ENCODE peak calls at places on chromosomes 5 and 9, in four cellular contexts. K, V, P and R are unnamed samples.

GRCh38 chr9:87569008-87569908 is 71.6 kb downstream of the DAPK1 start:
- DNase-seq in K (no peak), V (no peak), P (no peak), R (no peak)

GRCh38 chr5:33776151-33776550 is 115.6 kb downstream of the ADAMTS12 start:
- DNase-seq in K (no peak), V (no peak), P (no peak), R (no peak)

GRCh38 chr9:108600896-108601295 is 254.9 kb downstream of the ACTL7B start:
- DNase-seq in K (no peak), V (no peak), P (no peak), R (no peak)

GRCh38 chr5:7897014-7897600 is 28.2 kb downstream of the MTRR start:
- DNase-seq in K (no peak), V (no peak), P (peak), R (no peak)

GRCh38 chr5:176803027-176803942 is 7.1 kb upstream of the UNC5A start:
- DNase-seq in K (no peak), V (no peak), P (no peak), R (no peak)

GRCh38 chr5:105868038-105868775 is 1802.5 kb downstream of the EFNA5 start:
- DNase-seq in K (no peak), V (no peak), P (no peak), R (no peak)

GRCh38 chr5:147578228-147579024 is 68.6 kb upstream of the DPYSL3 start:
- DNase-seq in K (no peak), V (no peak), P (peak), R (no peak)

GRCh38 chr5:10459080-10460055 is 17.7 kb downstream of the ROPN1L start:
- DNase-seq in K (no peak), V (no peak), P (no peak), R (no peak)

GRCh38 chr9:108270041-108270440 is 585.7 kb downstream of the ACTL7B start:
- DNase-seq in K (no peak), V (no peak), P (peak), R (no peak)

GRCh38 chr5:53219610-53220009 is 110.1 kb upstream of the MOCS2 start:
- DNase-seq in K (no peak), V (no peak), P (no peak), R (no peak)

GRCh38 chr5:37787742-37788141 is 52.1 kb downstream of the GDNF start:
- DNase-seq in K (no peak), V (no peak), P (no peak), R (no peak)

GRCh38 chr9:818958-819357 is 22.5 kb upstream of the DMRT1 start:
- DNase-seq in K (no peak), V (no peak), P (no peak), R (no peak)

GRCh38 chr9:78590068-78590467 is 293.1 kb downstream of the PSAT1 start:
- DNase-seq in K (no peak), V (no peak), P (no peak), R (no peak)

GRCh38 chr9:33130501-33130900 is 36.6 kb downstream of the B4GALT1 start:
- DNase-seq in K (no peak), V (peak), P (no peak), R (peak)

DNA sequence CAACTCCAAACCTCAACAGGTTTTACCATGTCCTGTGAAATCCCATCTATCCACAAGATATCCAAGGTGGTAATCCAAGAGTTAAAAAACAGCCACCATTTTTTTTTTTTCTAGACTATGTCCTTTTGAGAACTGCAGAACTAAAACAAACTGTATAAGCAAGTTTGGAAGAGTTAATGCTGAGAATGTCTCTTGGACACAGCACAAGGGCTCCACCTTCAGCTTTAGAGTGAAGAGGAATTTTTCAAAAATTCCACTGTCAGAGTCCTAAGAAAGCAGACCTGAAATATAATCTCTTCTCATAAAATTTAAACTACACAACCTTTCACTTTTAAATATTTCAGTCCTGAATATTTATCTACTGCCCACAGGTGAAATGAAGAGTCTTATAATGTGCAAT is 167.8 kb upstream of the CCNG1 start:
- DNase-seq in K (no peak), V (no peak), P (no peak), R (no peak)
- TF ChIP-seq CTCF in K (no peak), V (no peak), P (no peak), R (no peak)

DNA sequence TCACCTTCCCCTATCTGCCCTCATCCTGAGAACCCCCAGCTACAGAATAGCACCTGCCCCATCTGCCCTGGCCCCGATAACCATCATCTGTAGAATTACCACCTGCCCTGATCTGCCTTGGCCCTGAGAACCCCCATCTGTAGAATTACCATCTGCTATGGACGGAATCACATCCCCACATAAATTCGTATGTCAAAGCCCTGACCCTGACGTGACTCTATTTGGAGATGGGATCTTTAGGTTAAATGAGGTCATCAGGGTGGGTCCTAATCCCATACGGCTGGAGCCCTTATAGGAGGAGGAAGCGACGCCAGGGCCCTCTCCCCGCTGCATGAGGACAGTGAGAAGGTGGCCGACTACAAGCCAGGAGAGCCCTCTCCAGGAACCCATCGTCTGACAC is 32.6 kb downstream of the SARDH start:
- DNase-seq in K (no peak), V (no peak), P (no peak), R (no peak)
- TF ChIP-seq CTCF in K (no peak), V (no peak), P (no peak), R (no peak)

GRCh38 chr5:136802382-136802781 is 437.0 kb upstream of the TRPC7 start:
- DNase-seq in K (no peak), V (no peak), P (peak), R (no peak)
- TF ChIP-seq CTCF in K (no peak), V (no peak), P (peak), R (no peak)

DNA sequence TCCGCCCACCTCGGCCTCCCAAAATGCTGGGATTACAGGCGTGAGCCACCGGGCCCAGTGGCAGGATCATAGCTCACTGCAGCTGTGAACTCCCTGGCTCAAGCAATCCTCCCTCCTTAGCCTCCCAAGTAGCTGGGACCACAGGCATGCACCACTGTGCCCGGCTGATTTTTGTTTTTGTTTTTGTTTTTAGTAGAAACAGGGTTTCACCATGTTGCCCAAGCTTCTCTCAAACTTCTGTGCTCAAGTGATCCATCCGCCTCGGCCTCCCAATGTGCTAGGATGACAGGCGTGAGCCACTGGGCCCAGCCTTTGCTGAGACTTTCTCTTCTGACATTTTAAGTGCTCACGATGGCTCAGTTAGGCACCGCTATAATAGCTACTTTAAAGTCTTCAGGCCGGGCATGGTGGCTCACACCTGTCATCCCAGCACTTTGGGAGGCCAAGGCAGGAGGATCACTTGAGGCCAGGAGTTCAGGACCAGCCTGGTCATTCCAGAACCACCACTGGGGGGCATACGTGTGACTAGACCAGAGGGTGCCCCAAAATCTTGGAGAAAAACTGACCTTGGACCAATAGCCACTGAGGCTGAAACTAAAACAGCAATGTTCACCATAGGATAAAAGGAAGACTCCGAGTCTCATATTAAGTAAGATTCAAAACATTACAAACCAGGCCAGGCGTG is 3.1 kb upstream of the ENTPD8 start:
- DNase-seq in K (no peak), V (no peak), P (no peak), R (no peak)
- TF ChIP-seq CTCF in K (no peak), V (no peak), P (peak), R (no peak)

DNA sequence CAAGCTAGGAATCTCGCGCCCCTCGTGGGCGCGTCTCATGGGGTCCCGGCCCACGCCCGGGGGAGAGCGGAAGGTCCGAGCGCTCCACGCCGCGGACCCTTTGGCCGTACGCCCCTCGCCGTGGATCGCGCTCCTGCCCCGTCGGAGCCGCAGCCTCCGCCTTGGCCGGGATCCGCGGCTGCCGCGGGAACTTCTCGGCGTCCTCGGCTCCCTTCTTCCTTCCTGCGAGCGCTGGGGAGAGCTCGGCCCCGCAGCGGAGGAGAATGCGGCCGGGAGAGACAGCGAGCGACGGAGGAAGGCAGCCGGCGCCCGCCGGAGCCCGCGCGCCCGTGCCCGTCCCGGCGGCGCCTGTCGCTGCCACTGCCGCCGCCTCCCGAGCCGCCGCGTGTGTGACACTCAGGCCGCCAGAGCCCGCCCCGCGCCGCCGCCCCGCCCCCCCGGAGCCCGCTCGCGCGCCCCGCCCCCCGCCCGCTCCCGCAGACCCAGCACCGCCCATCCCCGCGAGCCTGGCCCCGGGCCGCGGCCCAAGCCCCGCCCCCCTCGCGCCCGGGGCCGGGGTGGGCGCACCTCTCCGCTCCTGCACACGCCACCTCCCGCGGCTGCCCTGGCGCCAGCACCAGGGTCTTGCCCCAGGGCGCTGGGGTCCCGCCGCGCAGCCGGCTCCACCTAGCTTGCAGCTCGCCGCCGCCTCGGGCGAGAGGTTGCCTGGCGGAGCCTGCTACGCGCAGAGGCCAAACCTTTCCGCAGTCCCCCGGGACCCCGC is at the start of gene SHB:
- DNase-seq in K (peak), V (peak), P (peak), R (peak)
- TF ChIP-seq CTCF in K (peak), V (no peak), P (peak), R (peak)

GRCh38 chr9:37407468-37407867 is 15.0 kb upstream of the GRHPR start:
- DNase-seq in K (no peak), V (no peak), P (no peak), R (no peak)
- TF ChIP-seq CTCF in K (no peak), V (no peak), P (peak), R (no peak)

GRCh38 chr9:104412238-104412637 is 91.8 kb upstream of the OR13F1 start:
- DNase-seq in K (no peak), V (no peak), P (no peak), R (no peak)
- TF ChIP-seq CTCF in K (no peak), V (no peak), P (no peak), R (no peak)

DNA sequence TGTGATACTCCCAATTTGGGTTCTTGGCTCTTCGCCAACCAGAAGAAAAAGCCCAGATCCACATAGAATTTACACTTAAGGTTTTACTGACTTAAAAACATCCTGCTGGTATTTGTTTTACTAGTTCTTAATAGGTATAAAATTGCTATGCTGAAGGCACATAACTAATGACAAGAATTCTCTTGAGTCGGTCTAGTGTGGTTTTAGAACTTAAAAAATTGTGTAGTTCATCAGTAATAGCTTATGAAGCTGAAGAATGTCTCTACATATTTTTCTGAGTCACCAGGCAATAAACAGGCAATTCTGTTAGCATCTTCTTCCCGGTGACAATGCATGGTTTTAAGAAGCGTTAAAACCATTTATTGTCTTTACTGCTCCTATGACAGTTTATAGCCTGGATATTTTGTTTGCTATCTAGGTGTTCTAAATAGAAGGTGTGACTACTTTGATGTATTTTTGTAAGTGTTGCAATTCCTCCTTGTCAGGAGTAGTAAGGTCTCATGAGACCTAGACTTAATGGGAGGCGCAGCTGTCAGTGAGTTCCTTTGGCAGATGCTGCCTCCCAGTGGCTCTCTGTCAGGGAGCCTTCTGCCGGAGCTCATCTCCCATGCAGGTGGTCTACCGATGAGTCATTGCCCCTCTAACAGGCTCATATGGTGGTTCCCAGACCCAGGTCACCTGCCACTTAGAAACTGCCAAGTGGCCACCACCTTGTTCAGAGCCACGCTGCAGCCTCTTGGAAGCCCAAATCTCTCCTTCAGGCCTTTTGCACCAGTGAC is 173.8 kb downstream of the MAST4 start:
- DNase-seq in K (no peak), V (peak), P (peak), R (no peak)
- TF ChIP-seq CTCF in K (no peak), V (no peak), P (peak), R (no peak)

DNA sequence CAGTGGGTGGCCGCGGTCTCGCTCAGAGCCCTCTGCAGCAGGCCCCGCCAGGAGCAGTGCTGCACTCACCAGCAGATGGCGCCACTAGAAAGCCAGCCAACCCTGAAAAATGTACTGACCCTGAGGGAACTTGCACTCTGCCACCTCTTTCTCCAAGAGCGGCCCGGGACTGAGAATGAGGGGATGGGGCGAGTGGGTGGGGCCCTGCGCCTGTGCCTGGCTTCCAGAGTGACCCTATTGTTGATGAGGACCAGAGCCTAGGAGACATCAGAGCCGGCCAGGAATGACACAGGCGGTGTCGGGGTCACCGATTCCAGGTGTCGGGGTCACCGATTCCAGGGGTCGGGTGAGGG is 2.9 kb upstream of the IL17B start:
- DNase-seq in K (peak), V (peak), P (peak), R (peak)
- TF ChIP-seq CTCF in K (peak), V (peak), P (peak), R (peak)